ENCODE peak calls at places on chromosomes 16 and 17, in six cellular contexts. O, I, A, H, N and G are unnamed samples.

GRCh38 chr17:55584055-55584685 is 72.9 kb upstream of the SMIM36 start:
- DNase-seq in O (no peak), I (peak), A (no peak), H (no peak), N (no peak), G (no peak)

GRCh38 chr17:4839965-4840892 is 7.1 kb downstream of the MINK1 start:
- DNase-seq in O (no peak), I (peak), A (no peak), H (no peak), N (no peak), G (no peak)

GRCh38 chr17:76075364-76076099 is 951 bp downstream of the GALR2 start:
- DNase-seq in O (no peak), I (no peak), A (no peak), H (no peak), N (no peak), G (no peak)

GRCh38 chr17:29154516-29155234 is 25.5 kb downstream of the MYO18A start:
- DNase-seq in O (no peak), I (no peak), A (no peak), H (peak), N (no peak), G (peak)

GRCh38 chr16:56610609-56611111 is 2.3 kb downstream of the MT2A start:
- DNase-seq in O (no peak), I (peak), A (peak), H (no peak), N (no peak), G (no peak)

GRCh38 chr17:7438050-7438614 is 1.2 kb upstream of the FGF11 start:
- DNase-seq in O (no peak), I (no peak), A (peak), H (peak), N (peak), G (no peak)

GRCh38 chr16:13672196-13672595 is 247.8 kb upstream of the ERCC4 start:
- DNase-seq in O (no peak), I (no peak), A (no peak), H (no peak), N (no peak), G (no peak)

GRCh38 chr16:4693956-4694663 is 748 bp downstream of the NUDT16L1 start:
- DNase-seq in O (peak), I (peak), A (peak), H (peak), N (peak), G (no peak)

GRCh38 chr16:7268182-7268581 is 64.5 kb upstream of the RBFOX1 start:
- DNase-seq in O (no peak), I (no peak), A (peak), H (peak), N (no peak), G (no peak)

GRCh38 chr17:50289268-50289667 is 15.0 kb downstream of the TMEM92 start:
- DNase-seq in O (no peak), I (peak), A (no peak), H (no peak), N (no peak), G (no peak)

GRCh38 chr16:813204-813915 is 12.8 kb upstream of the GNG13 start:
- DNase-seq in O (no peak), I (peak), A (peak), H (peak), N (peak), G (peak)

GRCh38 chr17:31400481-31400950 is 9.0 kb downstream of the RAB11FIP4 start:
- DNase-seq in O (no peak), I (no peak), A (no peak), H (no peak), N (no peak), G (no peak)

GRCh38 chr16:3754304-3754703 is 37.0 kb upstream of the TRAP1 start:
- DNase-seq in O (no peak), I (peak), A (no peak), H (no peak), N (no peak), G (no peak)

GRCh38 chr17:67194134-67194533 is 50.9 kb downstream of the HELZ start:
- DNase-seq in O (no peak), I (peak), A (no peak), H (no peak), N (no peak), G (no peak)

GRCh38 chr16:71406316-71406715 is 35.5 kb downstream of the TLE7 start:
- DNase-seq in O (no peak), I (no peak), A (no peak), H (no peak), N (no peak), G (no peak)

GRCh38 chr17:146546-146945 is 9.2 kb downstream of the SCGB1C2 start:
- DNase-seq in O (peak), I (no peak), A (no peak), H (peak), N (no peak), G (no peak)

GRCh38 chr16:53132406-53132805 is 77.6 kb downstream of the CHD9 start:
- DNase-seq in O (no peak), I (no peak), A (no peak), H (no peak), N (no peak), G (no peak)

GRCh38 chr16:53848950-53849349 is 145.0 kb downstream of the FTO start:
- DNase-seq in O (no peak), I (no peak), A (no peak), H (no peak), N (no peak), G (no peak)

GRCh38 chr16:81641403-81642106 is 137.5 kb upstream of the PLCG2 start:
- DNase-seq in O (no peak), I (no peak), A (no peak), H (peak), N (no peak), G (no peak)

GRCh38 chr16:62832214-62832613 is 796.0 kb upstream of the CDH8 start:
- DNase-seq in O (no peak), I (no peak), A (no peak), H (no peak), N (no peak), G (no peak)

GRCh38 chr17:51611585-51611984 is 351.2 kb downstream of the UTP18 start:
- DNase-seq in O (no peak), I (no peak), A (no peak), H (no peak), N (no peak), G (no peak)

GRCh38 chr16:23365602-23366240 is 63.6 kb downstream of the SCNN1B start:
- DNase-seq in O (no peak), I (no peak), A (no peak), H (no peak), N (no peak), G (no peak)

GRCh38 chr17:50903604-50904521 is 37.7 kb upstream of the TOB1 start:
- DNase-seq in O (no peak), I (peak), A (no peak), H (no peak), N (peak), G (no peak)

DNA sequence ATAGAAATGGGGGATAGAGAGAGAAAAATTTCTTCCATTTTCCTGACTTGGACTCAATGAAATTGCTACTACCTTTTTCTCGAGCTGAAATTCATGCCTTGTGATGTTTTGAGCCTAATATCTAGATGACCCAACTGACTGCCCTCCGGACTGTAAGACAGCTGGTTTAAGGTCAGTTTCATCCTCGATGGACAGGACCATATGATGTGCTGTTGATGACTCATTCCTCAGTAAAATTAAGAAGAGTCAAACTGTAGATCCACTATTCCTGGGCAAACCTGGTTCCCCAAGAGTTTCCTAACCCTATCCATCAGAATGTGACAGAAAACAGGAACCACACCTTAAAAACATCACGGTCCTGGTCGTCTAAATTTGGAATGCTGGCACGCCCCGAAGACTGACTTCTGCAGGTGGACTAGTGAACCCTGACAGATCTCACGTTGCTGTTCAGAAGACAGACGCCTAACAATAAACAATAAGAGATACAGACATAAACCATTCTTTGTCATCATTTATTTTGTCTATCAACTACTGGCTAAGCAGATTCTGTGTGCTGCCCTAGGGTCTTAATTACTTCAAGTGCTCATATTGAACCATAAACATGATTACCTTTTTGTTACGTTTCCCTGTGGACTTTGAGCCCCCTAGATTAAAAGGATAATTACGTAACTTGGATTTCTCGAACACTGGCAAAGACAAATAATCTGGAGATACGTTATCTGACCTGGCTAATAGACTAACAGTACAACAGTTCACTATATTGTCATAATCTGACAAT is 45.1 kb upstream of the NOS2 start:
- DNase-seq in O (no peak), I (no peak), A (peak), H (no peak), N (no peak), G (no peak)
- H3K27ac ChIP-seq in O (no peak), I (no peak), A (peak), H (no peak), N (no peak), G (no peak)

DNA sequence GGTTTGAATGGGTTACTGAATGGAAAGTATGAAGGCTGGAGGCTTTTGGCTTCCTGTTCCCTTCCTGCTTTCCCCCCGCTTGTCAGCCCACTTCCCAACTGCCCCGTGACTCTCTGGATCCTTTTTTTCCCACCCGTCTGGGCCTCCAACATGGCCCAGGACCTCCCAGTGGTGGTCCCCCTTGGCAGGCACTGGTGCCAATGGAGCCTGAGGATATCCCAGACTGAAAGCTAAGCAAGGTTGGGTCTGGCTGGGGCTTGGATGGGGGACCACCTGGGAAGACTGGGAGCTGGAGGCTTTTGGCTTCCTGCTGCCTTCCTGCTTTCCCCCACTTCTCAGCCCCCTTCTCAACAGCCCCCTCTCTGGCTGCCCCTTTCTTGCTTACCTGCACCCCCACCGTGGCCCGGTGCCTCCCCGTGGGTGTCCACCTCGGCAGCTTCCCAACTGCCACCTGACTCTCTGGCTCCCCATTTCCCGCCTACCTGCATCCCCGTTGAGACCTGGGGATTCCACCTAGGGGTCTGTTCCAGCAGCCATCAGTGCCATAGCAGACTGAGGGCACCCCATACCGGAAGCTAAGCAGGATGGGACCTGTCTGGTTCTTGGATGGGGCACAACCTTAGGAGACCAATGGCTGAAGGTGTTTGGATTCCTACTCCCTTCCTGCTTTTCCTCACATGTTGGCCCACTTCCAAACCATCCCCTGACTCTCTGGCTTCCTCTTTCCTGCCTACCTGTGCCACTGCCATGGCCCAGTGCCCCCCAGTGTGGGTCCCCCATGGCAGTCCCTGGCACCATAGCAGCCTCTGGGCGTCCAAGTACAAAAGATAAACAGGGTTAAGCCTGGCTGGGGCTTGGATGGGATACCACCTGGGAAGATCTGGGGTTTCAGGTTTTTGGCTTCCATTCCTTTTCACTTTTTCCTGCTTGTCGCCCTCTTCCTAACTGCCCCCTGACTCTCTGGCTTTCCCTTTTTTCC is 2295.3 kb downstream of the TP53TG3F start:
- DNase-seq in O (no peak), I (no peak), A (peak), H (no peak), N (no peak), G (no peak)
- H3K27ac ChIP-seq in O (no peak), I (no peak), A (no peak), H (no peak), N (no peak), G (no peak)

GRCh38 chr17:82449136-82449882 is 1.2 kb downstream of the CYBC1 start:
- DNase-seq in O (no peak), I (no peak), A (no peak), H (peak), N (peak), G (no peak)
- H3K27ac ChIP-seq in O (peak), I (no peak), A (no peak), H (peak), N (peak), G (peak)

DNA sequence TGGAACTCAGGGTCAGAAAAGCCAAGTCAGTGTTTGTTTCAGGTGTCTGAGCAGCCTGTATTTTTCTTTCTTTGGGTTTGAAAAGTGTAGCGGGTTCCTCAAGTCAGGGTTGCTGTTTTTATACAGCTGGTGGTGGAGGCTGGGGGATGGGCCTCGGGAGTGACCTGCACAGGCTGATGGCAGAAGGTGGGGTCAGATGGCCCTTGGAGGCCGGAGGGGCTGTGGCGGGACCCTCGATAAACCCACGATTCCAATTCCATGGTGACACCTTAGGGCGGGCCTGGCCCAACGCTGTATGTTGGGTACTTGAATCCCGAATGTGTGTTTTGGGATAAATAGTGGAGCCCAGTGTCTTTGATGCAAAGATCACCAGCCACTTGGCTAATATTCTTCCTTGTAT is 28.7 kb downstream of the COX4I1 start:
- DNase-seq in O (no peak), I (no peak), A (no peak), H (no peak), N (no peak), G (no peak)
- H3K27ac ChIP-seq in O (no peak), I (no peak), A (no peak), H (no peak), N (no peak), G (no peak)

GRCh38 chr17:77453613-77454559 is 313.1 kb downstream of the SEC14L1 start:
- DNase-seq in O (no peak), I (no peak), A (peak), H (no peak), N (no peak), G (no peak)
- H3K27ac ChIP-seq in O (no peak), I (peak), A (peak), H (peak), N (peak), G (no peak)

GRCh38 chr17:3803308-3803640 is 2.3 kb upstream of the ITGAE start:
- DNase-seq in O (no peak), I (no peak), A (no peak), H (no peak), N (no peak), G (no peak)

GRCh38 chr17:3802461-3803307 is 1.7 kb upstream of the ITGAE start:
- DNase-seq in O (peak), I (peak), A (peak), H (peak), N (no peak), G (no peak)

GRCh38 chr17:3801043-3801746 is at the start of gene ITGAE:
- DNase-seq in O (no peak), I (no peak), A (no peak), H (no peak), N (no peak), G (no peak)

GRCh38 chr17:3800362-3801042 is 486 bp downstream of the ITGAE start:
- DNase-seq in O (no peak), I (no peak), A (no peak), H (no peak), N (no peak), G (no peak)

GRCh38 chr17:3801792-3802191 is 804 bp upstream of the ITGAE start:
- DNase-seq in O (no peak), I (no peak), A (no peak), H (no peak), N (no peak), G (no peak)
- H3K27ac ChIP-seq in O (peak), I (no peak), A (peak), H (no peak), N (no peak), G (no peak)

GRCh38 chr17:9200197-9200662 is 178.9 kb downstream of the NTN1 start:
- DNase-seq in O (no peak), I (no peak), A (no peak), H (no peak), N (no peak), G (no peak)

GRCh38 chr17:9192010-9192409 is 170.7 kb downstream of the NTN1 start:
- DNase-seq in O (no peak), I (peak), A (no peak), H (no peak), N (no peak), G (no peak)

GRCh38 chr17:9195346-9195870 is 174.1 kb downstream of the NTN1 start:
- DNase-seq in O (no peak), I (no peak), A (no peak), H (no peak), N (no peak), G (no peak)

GRCh38 chr17:9199474-9200196 is 178.3 kb downstream of the NTN1 start:
- DNase-seq in O (no peak), I (no peak), A (no peak), H (no peak), N (no peak), G (no peak)

GRCh38 chr17:9195961-9196668 is 174.8 kb downstream of the NTN1 start:
- DNase-seq in O (no peak), I (no peak), A (peak), H (no peak), N (no peak), G (no peak)
- H3K27ac ChIP-seq in O (no peak), I (no peak), A (no peak), H (no peak), N (no peak), G (no peak)

GRCh38 chr17:47254403-47254943 is 846 bp downstream of the ITGB3 start:
- DNase-seq in O (no peak), I (no peak), A (no peak), H (no peak), N (no peak), G (no peak)
- H3K27ac ChIP-seq in O (no peak), I (peak), A (no peak), H (no peak), N (no peak), G (no peak)